ENCODE peak calls at places on chromosomes 13 and 19, in seven cellular contexts. C, L, J, E, M, N and B are unnamed samples.

GRCh38 chr13:30676672-30677071 is 58.7 kb upstream of the ALOX5AP start:
- DNase-seq in L (no peak), C (no peak), J (peak; percentile 50), N (no peak), M (no peak), E (no peak), B (peak; percentile 24)

GRCh38 chr13:112849500-112849899 is 119.5 kb upstream of the MCF2L start:
- DNase-seq in J (no peak), L (no peak), C (no peak), E (no peak), N (no peak), M (no peak), B (no peak)

GRCh38 chr19:22427587-22428298 is 5.6 kb upstream of the ZNF98 start:
- DNase-seq in E (no peak), L (no peak), J (no peak), M (no peak), C (no peak), N (no peak), B (no peak)

GRCh38 chr13:23378009-23378632 is 55.4 kb downstream of the SACS start:
- DNase-seq in J (peak; percentile 92), C (peak; percentile 14), M (peak; percentile 94), L (peak; percentile 48), E (no peak), N (no peak), B (peak; percentile 86)

GRCh38 chr13:63517376-63517775 is 2101.7 kb upstream of the PCDH20 start:
- DNase-seq in L (no peak), N (no peak), J (no peak), E (no peak), C (no peak), M (peak; percentile 34), B (no peak)

GRCh38 chr13:74258951-74259350 is 124.7 kb upstream of the KLF12 start:
- DNase-seq in L (no peak), E (no peak), M (no peak), N (no peak), J (no peak), C (no peak), B (no peak)

GRCh38 chr19:47778954-47779351 is 450 bp downstream of the SELENOW start:
- DNase-seq in N (no peak), E (no peak), J (peak; percentile 22), L (no peak), M (no peak), C (no peak), B (no peak)

GRCh38 chr13:21074601-21075302 is 13.4 kb upstream of the LATS2 start:
- DNase-seq in L (no peak), M (no peak), E (no peak), C (no peak), J (peak; percentile 46), N (peak; percentile 15), B (peak; percentile 62)

GRCh38 chr13:99218545-99218944 is 17.9 kb downstream of the UBAC2 start:
- DNase-seq in M (no peak), E (no peak), N (no peak), C (no peak), J (no peak), L (no peak), B (no peak)

GRCh38 chr13:84315527-84315926 is 433.3 kb upstream of the SLITRK1 start:
- DNase-seq in E (no peak), L (no peak), J (no peak), N (no peak), C (no peak), M (no peak), B (no peak)

GRCh38 chr13:87677334-87678234 is 6.4 kb downstream of the SLITRK5 start:
- DNase-seq in J (no peak), L (no peak), M (no peak), C (no peak), E (peak; percentile 80), N (no peak), B (peak; percentile 34)